ENCODE peak calls at places on chromosomes 5 and 9, in eight cellular contexts. X, E, N, P, L, H, O and S are unnamed samples.

GRCh38 chr9:31140316-31140715 is 1244.1 kb upstream of the ACO1 start:
- DNase-seq in X (no peak), E (peak), N (no peak), P (no peak), L (peak), H (peak), O (no peak), S (peak)

GRCh38 chr5:116371935-116372334 is 202.7 kb downstream of the SEMA6A start:
- DNase-seq in X (no peak), E (no peak), N (no peak), P (no peak), L (no peak), H (no peak), O (no peak), S (no peak)

GRCh38 chr9:136629879-136630661 is 32.6 kb upstream of the EGFL7 start:
- DNase-seq in X (no peak), E (no peak), N (no peak), P (peak), L (peak), H (peak), O (no peak), S (peak)

GRCh38 chr5:141875795-141876627 is 2.2 kb downstream of the PCDH1 start:
- DNase-seq in X (no peak), E (peak), N (no peak), P (peak), L (peak), H (no peak), O (no peak), S (peak)

GRCh38 chr5:8740595-8740994 is 805.3 kb downstream of the SEMA5A start:
- DNase-seq in X (no peak), E (no peak), N (no peak), P (no peak), L (no peak), H (no peak), O (no peak), S (no peak)

GRCh38 chr9:13899924-13900323 is 414.0 kb downstream of the NFIB start:
- DNase-seq in X (no peak), E (no peak), N (peak), P (no peak), L (peak), H (no peak), O (no peak), S (peak)

GRCh38 chr5:154971501-154971900 is 30.6 kb downstream of the MRPL22 start:
- DNase-seq in X (no peak), E (no peak), N (no peak), P (no peak), L (peak), H (peak), O (no peak), S (no peak)

GRCh38 chr5:134656690-134657089 is 8.1 kb downstream of the SEC24A start:
- DNase-seq in X (no peak), E (no peak), N (no peak), P (no peak), L (no peak), H (no peak), O (no peak), S (no peak)

GRCh38 chr9:12718482-12719026 is 25.4 kb downstream of the TYRP1 start:
- DNase-seq in X (peak), E (peak), N (no peak), P (no peak), L (peak), H (peak), O (no peak), S (peak)

GRCh38 chr5:122585111-122585415 is 189.8 kb upstream of the SNX2 start:
- DNase-seq in X (no peak), E (no peak), N (no peak), P (no peak), L (no peak), H (no peak), O (no peak), S (no peak)

GRCh38 chr9:135526089-135526729 is 5.0 kb downstream of the LCN1 start:
- DNase-seq in X (no peak), E (no peak), N (no peak), P (no peak), L (no peak), H (no peak), O (no peak), S (no peak)

DNA sequence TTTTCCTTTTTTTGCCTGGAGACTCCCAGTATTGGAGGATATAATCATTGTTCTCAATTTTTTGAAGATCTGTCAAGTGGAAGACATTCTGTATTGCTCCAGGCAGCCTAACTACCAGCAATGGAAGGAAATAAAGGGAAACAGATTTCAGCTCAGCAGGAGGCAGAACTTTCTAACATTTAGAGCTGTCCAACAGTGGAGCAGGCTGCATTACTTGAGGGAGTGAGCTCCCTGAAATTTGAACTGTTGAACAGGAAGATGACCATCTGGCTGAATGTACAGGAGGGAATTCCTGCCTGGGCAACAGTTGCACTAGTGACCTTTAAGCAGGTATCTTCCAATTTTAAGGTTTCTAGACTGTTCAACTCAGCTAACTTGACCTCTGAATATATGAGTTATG is 1.1 kb upstream of the GAPVD1 start:
- DNase-seq in X (no peak), E (no peak), N (no peak), P (no peak), L (no peak), H (peak), O (no peak), S (no peak)
- TF ChIP-seq CTCF in X (no peak), E (no peak), N (no peak), P (no peak), L (no peak), H (peak), O (no peak), S (no peak)

DNA sequence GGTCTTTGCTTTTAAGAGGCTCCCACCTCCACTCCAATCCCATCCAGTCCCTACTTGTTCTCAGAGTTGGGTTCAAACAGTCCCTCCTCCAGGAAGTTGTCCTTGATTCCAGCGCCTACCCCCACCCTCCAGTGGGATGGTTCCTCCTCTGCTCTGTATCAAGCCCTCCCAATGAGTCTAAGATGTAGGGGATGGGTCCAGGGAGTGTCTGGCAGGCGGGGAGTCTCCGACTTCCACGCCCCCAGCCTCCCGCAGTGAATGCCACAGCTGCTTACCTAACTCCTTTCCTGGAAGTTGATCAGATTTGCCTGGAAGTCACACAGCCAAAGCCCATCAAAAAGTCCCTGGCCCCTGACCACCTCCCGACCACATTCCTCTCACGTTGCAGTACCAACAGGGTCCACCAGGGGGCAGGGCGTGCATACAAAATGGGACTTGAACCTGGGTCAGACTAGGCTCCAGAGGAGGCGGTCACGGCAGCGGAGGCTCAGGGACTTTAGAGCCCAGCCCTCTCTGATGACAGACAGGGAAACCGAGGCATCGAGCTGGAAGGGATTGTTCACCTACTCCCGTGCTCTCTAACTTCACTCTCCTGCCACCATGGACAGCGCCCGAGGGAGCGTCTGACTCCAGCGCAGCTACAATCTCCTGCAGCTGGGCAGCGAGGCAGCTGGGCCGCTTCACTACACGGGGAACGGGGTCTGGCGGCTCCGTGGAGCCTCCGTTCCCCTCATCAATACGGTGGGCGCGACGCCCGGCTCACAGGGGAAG is 25.0 kb upstream of the TDRD7 start:
- DNase-seq in X (no peak), E (peak), N (peak), P (peak), L (peak), H (peak), O (peak), S (peak)
- TF ChIP-seq CTCF in X (peak), E (peak), N (peak), P (peak), L (peak), H (peak), O (peak), S (peak)

DNA sequence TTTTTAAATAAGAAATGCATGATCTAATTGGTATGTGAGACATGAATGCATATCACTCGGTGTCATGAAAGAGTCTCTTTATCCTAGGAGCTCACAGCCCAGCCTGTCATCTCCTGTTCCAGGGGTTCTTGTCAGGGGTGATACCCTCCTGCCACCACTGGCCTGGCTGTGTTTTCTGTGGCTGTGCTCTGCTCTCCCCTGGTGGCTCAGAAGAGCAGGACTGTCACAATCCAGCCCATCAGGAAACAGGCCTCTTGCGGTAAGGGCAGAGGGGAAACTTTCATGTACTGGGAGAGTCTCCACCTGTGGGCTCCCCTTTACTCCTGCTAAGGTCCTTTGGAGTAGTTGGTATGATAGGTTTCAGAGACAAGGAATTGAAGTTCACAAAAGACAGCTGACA is 240.2 kb upstream of the GLRA1 start:
- DNase-seq in X (no peak), E (no peak), N (no peak), P (peak), L (no peak), H (no peak), O (no peak), S (no peak)
- TF ChIP-seq CTCF in X (no peak), E (no peak), N (no peak), P (no peak), L (no peak), H (no peak), O (no peak), S (peak)

GRCh38 chr9:99400184-99400731 is 178.2 kb downstream of the SEC61B start:
- DNase-seq in X (no peak), E (no peak), N (no peak), P (no peak), L (peak), H (peak), O (no peak), S (no peak)
- TF ChIP-seq CTCF in X (no peak), E (no peak), N (no peak), P (no peak), L (no peak), H (peak), O (no peak), S (no peak)

GRCh38 chr5:4561403-4561802 is 578.7 kb upstream of the ADAMTS16 start:
- DNase-seq in X (no peak), E (no peak), N (no peak), P (no peak), L (no peak), H (no peak), O (no peak), S (no peak)

DNA sequence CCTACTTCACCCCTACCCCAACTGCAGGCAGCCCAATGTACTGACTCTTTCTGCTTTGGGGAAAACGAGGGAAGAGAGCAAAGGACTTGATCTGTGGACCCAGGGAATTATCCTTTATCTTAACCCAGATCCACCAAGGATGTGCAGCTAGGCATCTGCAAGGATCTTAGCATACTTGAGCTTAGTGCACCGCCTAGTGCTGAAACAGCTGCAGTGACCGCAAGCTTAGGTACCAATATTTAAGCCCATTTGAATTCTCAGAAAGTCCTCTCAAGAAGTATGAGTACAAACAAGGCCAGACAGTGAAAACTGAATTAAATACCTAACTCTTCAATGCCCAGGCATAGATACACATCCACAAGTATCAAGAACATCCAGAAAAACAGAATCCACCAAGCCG is 576.7 kb upstream of the ADAMTS16 start:
- DNase-seq in X (peak), E (peak), N (no peak), P (no peak), L (peak), H (peak), O (no peak), S (peak)
- TF ChIP-seq CTCF in X (peak), E (peak), N (no peak), P (no peak), L (peak), H (peak), O (peak), S (peak)

GRCh38 chr9:22307013-22307711 is 139.5 kb upstream of the DMRTA1 start:
- DNase-seq in X (peak), E (peak), N (no peak), P (peak), L (peak), H (peak), O (no peak), S (peak)
- TF ChIP-seq CTCF in X (peak), E (peak), N (peak), P (peak), L (peak), H (peak), O (peak), S (peak)

GRCh38 chr9:2132484-2133082 is 117.4 kb downstream of the SMARCA2 start:
- DNase-seq in X (no peak), E (peak), N (no peak), P (no peak), L (peak), H (peak), O (no peak), S (peak)
- TF ChIP-seq CTCF in X (peak), E (peak), N (peak), P (peak), L (peak), H (peak), O (peak), S (peak)